ENCODE peak calls at places on chromosomes 16 and 17, in six cellular contexts. L, I, S, D, K and U are unnamed samples.

GRCh38 chr16:4679854-4680636 is 13.3 kb upstream of the NUDT16L1 start:
- DNase-seq in D (peak), L (peak), K (peak), I (no peak), S (no peak), U (no peak)

GRCh38 chr17:846901-847777 is 65.0 kb downstream of the MRM3 start:
- DNase-seq in S (no peak), K (no peak), I (no peak), D (no peak), L (no peak), U (no peak)

GRCh38 chr16:8714143-8714542 is 39.7 kb downstream of the ABAT start:
- DNase-seq in I (no peak), D (no peak), L (no peak), S (no peak), K (no peak), U (no peak)

GRCh38 chr17:74453665-74454196 is 12.7 kb upstream of the CD300A start:
- DNase-seq in S (no peak), D (no peak), I (peak), L (peak), K (peak), U (peak)

GRCh38 chr17:9767432-9767991 is 23.9 kb downstream of the DHRS7C start:
- DNase-seq in D (no peak), I (no peak), K (no peak), S (no peak), L (no peak), U (no peak)

GRCh38 chr17:77501101-77501566 is 360.4 kb downstream of the SEC14L1 start:
- DNase-seq in K (peak), I (no peak), S (no peak), L (peak), D (peak), U (no peak)

GRCh38 chr17:72984145-72984924 is 108.2 kb downstream of the SLC39A11 start:
- DNase-seq in D (no peak), L (no peak), I (no peak), K (no peak), S (peak), U (peak)

GRCh38 chr17:6517017-6517416 is 39.3 kb downstream of the PITPNM3 start:
- DNase-seq in K (no peak), I (no peak), S (no peak), D (no peak), L (no peak), U (no peak)

GRCh38 chr17:37191219-37191618 is 184.6 kb upstream of the C17orf78 start:
- DNase-seq in I (no peak), L (no peak), D (no peak), S (peak), K (no peak), U (peak)

GRCh38 chr17:75059369-75060345 is 12.6 kb downstream of the KCTD2 start:
- DNase-seq in D (no peak), L (peak), I (no peak), S (peak), K (peak), U (peak)

GRCh38 chr17:12567077-12568053 is 98.3 kb upstream of the MYOCD start:
- DNase-seq in L (no peak), S (no peak), I (no peak), K (no peak), D (no peak), U (no peak)

GRCh38 chr17:320139-320538 is 32.5 kb downstream of the RPH3AL start:
- DNase-seq in K (no peak), S (no peak), I (no peak), D (peak), L (no peak), U (no peak)

DNA sequence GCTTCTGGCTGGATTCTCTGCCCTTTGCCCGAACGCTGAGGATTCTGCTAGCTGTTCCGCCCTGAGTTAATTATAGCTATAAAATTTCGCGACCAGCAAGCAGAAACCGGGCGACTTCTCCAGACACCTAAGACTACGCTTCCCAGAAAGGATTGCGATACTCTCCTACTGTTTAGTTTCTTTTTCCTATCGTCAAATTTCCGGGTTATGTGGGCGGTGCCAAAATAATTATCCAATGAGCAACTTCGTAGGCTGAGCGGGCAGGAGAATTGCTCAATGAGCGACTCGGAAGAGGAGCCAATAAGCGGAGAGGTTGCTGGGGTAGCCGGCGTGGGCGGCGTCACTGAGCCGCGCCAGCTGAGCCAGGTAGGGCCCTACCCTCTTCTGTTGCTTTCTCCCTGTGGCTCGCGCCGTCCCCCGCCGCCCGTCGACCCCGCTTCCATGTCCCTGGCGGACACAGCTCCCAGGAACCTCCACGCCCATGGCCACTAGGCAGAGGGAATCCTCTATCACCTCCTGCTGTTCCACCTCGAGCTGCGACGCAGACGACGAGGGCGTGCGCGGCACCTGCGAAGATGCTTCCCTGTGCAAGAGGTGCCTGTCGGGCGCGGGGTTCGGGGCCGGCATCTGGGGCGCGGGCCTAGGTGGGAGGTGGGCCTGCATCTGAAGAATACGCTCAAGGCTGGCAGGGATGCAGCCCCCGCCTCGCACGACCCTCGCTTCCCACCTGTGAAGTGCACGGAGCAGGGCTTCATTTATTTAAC is at the start of gene LCMT1:
- DNase-seq in D (peak), L (peak), K (peak), S (peak), I (peak), U (peak)
- TF ChIP-seq CTCF in D (no peak), L (no peak), K (no peak), S (no peak), I (no peak), U (no peak)

GRCh38 chr17:62073993-62074392 is 8.9 kb upstream of the MED13 start:
- DNase-seq in S (no peak), L (no peak), K (no peak), D (no peak), I (no peak), U (no peak)

GRCh38 chr17:62080647-62081046 is 15.6 kb upstream of the MED13 start:
- DNase-seq in D (no peak), K (no peak), L (no peak), I (no peak), S (no peak), U (no peak)

GRCh38 chr17:62075308-62075815 is 10.3 kb upstream of the MED13 start:
- DNase-seq in I (no peak), D (no peak), K (no peak), S (no peak), L (no peak), U (peak)

GRCh38 chr17:62076864-62077788 is 12.0 kb upstream of the MED13 start:
- DNase-seq in I (no peak), K (no peak), D (no peak), L (no peak), S (no peak), U (no peak)
- H3K4me3 ChIP-seq in I (no peak), K (no peak), D (no peak), L (no peak), S (no peak), U (no peak)

GRCh38 chr17:27293898-27294688 is at the start of gene WSB1:
- DNase-seq in L (peak), K (peak), I (peak), D (peak), S (peak), U (peak)
- TF ChIP-seq CTCF in L (no peak), K (no peak), I (no peak), D (no peak), S (no peak), U (no peak)

GRCh38 chr17:29613856-29614255 is 8.9 kb downstream of the CORO6 start:
- DNase-seq in K (peak), I (no peak), D (no peak), S (no peak), L (no peak), U (no peak)
- H3K4me3 ChIP-seq in K (peak), I (peak), D (peak), S (peak), L (no peak), U (no peak)